ENCODE peak calls at places on chromosomes 2 and 18, in eight cellular contexts. One of them, this sample, is unnamed.

GRCh38 chr18:44636241-44636640 is 44.4 kb upstream of the SETBP1 start:
- DNase-seq in lung: no peak
- DNase-seq in right atrium auricular region: no peak
- DNase-seq in astrocyte of the spinal cord: no peak
- DNase-seq in choroid plexus epithelial cell: no peak
- DNase-seq in colonic mucosa: no peak
- DNase-seq in sigmoid colon: no peak
- DNase-seq in astrocyte of the cerebellum: no peak
- DNase-seq in this sample: no peak

GRCh38 chr18:79588131-79588635 is 91.4 kb upstream of the CTDP1 start:
- DNase-seq in astrocyte of the spinal cord: no peak
- DNase-seq in choroid plexus epithelial cell: no peak
- DNase-seq in lung: no peak
- DNase-seq in astrocyte of the cerebellum: no peak
- DNase-seq in colonic mucosa: no peak
- DNase-seq in sigmoid colon: no peak
- DNase-seq in right atrium auricular region: no peak
- DNase-seq in this sample: no peak

GRCh38 chr2:187442378-187442777 is 5.7 kb downstream of the CALCRL start:
- DNase-seq in right atrium auricular region: no peak
- DNase-seq in colonic mucosa: no peak
- DNase-seq in lung: no peak
- DNase-seq in sigmoid colon: no peak
- DNase-seq in astrocyte of the cerebellum: no peak
- DNase-seq in choroid plexus epithelial cell: no peak
- DNase-seq in astrocyte of the spinal cord: no peak
- DNase-seq in this sample: no peak

GRCh38 chr2:3620834-3621233 is 25.9 kb downstream of the COLEC11 start:
- DNase-seq in right atrium auricular region: no peak
- DNase-seq in lung: no peak
- DNase-seq in astrocyte of the spinal cord: no peak
- DNase-seq in choroid plexus epithelial cell: peak
- DNase-seq in sigmoid colon: no peak
- DNase-seq in astrocyte of the cerebellum: no peak
- DNase-seq in colonic mucosa: no peak
- DNase-seq in this sample: no peak

GRCh38 chr2:64062840-64063239 is 43.6 kb upstream of the VPS54 start:
- DNase-seq in astrocyte of the cerebellum: no peak
- DNase-seq in colonic mucosa: peak
- DNase-seq in lung: no peak
- DNase-seq in astrocyte of the spinal cord: peak
- DNase-seq in choroid plexus epithelial cell: peak
- DNase-seq in sigmoid colon: no peak
- DNase-seq in right atrium auricular region: no peak
- DNase-seq in this sample: peak

GRCh38 chr2:181563101-181563692 is 93.7 kb downstream of the CERKL start:
- DNase-seq in right atrium auricular region: no peak
- DNase-seq in colonic mucosa: no peak
- DNase-seq in astrocyte of the spinal cord: no peak
- DNase-seq in astrocyte of the cerebellum: no peak
- DNase-seq in lung: no peak
- DNase-seq in choroid plexus epithelial cell: no peak
- DNase-seq in sigmoid colon: no peak
- DNase-seq in this sample: no peak

GRCh38 chr2:7011376-7012083 is 94.3 kb downstream of the RNF144A start:
- DNase-seq in right atrium auricular region: no peak
- DNase-seq in astrocyte of the cerebellum: peak
- DNase-seq in lung: no peak
- DNase-seq in colonic mucosa: no peak
- DNase-seq in sigmoid colon: no peak
- DNase-seq in choroid plexus epithelial cell: peak
- DNase-seq in astrocyte of the spinal cord: peak
- DNase-seq in this sample: peak

GRCh38 chr2:1360132-1360531 is 53.1 kb upstream of the TPO start:
- DNase-seq in sigmoid colon: no peak
- DNase-seq in astrocyte of the cerebellum: no peak
- DNase-seq in right atrium auricular region: no peak
- DNase-seq in astrocyte of the spinal cord: no peak
- DNase-seq in lung: no peak
- DNase-seq in choroid plexus epithelial cell: no peak
- DNase-seq in colonic mucosa: no peak
- DNase-seq in this sample: no peak

GRCh38 chr2:122145805-122146204 is 390.4 kb downstream of the TSN start:
- DNase-seq in right atrium auricular region: no peak
- DNase-seq in astrocyte of the spinal cord: no peak
- DNase-seq in choroid plexus epithelial cell: no peak
- DNase-seq in lung: no peak
- DNase-seq in astrocyte of the cerebellum: no peak
- DNase-seq in colonic mucosa: no peak
- DNase-seq in sigmoid colon: no peak
- DNase-seq in this sample: no peak

GRCh38 chr2:207848545-207848928 is 78.8 kb upstream of the FZD5 start:
- DNase-seq in lung: no peak
- DNase-seq in choroid plexus epithelial cell: no peak
- DNase-seq in right atrium auricular region: no peak
- DNase-seq in astrocyte of the spinal cord: no peak
- DNase-seq in colonic mucosa: no peak
- DNase-seq in astrocyte of the cerebellum: no peak
- DNase-seq in sigmoid colon: no peak
- DNase-seq in this sample: no peak

GRCh38 chr2:223235986-223236385 is 184.0 kb downstream of the KCNE4 start:
- DNase-seq in right atrium auricular region: no peak
- DNase-seq in astrocyte of the spinal cord: no peak
- DNase-seq in astrocyte of the cerebellum: no peak
- DNase-seq in colonic mucosa: no peak
- DNase-seq in lung: no peak
- DNase-seq in choroid plexus epithelial cell: no peak
- DNase-seq in sigmoid colon: no peak
- DNase-seq in this sample: no peak

GRCh38 chr2:203718087-203718486 is 11.6 kb downstream of the CD28 start:
- DNase-seq in astrocyte of the cerebellum: no peak
- DNase-seq in colonic mucosa: no peak
- DNase-seq in sigmoid colon: no peak
- DNase-seq in right atrium auricular region: no peak
- DNase-seq in choroid plexus epithelial cell: peak
- DNase-seq in lung: no peak
- DNase-seq in astrocyte of the spinal cord: peak
- DNase-seq in this sample: no peak

GRCh38 chr2:237429761-237430160 is 15.8 kb upstream of the COL6A3 start:
- DNase-seq in astrocyte of the spinal cord: no peak
- DNase-seq in sigmoid colon: no peak
- DNase-seq in choroid plexus epithelial cell: peak
- DNase-seq in lung: peak
- DNase-seq in colonic mucosa: no peak
- DNase-seq in astrocyte of the cerebellum: no peak
- DNase-seq in right atrium auricular region: no peak
- DNase-seq in this sample: no peak

GRCh38 chr2:172374318-172375240 is 52.8 kb upstream of the ITGA6 start:
- DNase-seq in astrocyte of the cerebellum: no peak
- DNase-seq in sigmoid colon: no peak
- DNase-seq in choroid plexus epithelial cell: no peak
- DNase-seq in lung: no peak
- DNase-seq in right atrium auricular region: no peak
- DNase-seq in colonic mucosa: no peak
- DNase-seq in astrocyte of the spinal cord: no peak
- DNase-seq in this sample: no peak

GRCh38 chr2:199922856-199923255 is 11.8 kb downstream of the C2orf69 start:
- DNase-seq in astrocyte of the spinal cord: no peak
- DNase-seq in choroid plexus epithelial cell: peak
- DNase-seq in astrocyte of the cerebellum: no peak
- DNase-seq in sigmoid colon: no peak
- DNase-seq in lung: no peak
- DNase-seq in colonic mucosa: no peak
- DNase-seq in right atrium auricular region: no peak
- DNase-seq in this sample: no peak

GRCh38 chr2:223100061-223100511 is 48.1 kb downstream of the KCNE4 start:
- DNase-seq in lung: peak
- DNase-seq in astrocyte of the cerebellum: peak
- DNase-seq in astrocyte of the spinal cord: peak
- DNase-seq in choroid plexus epithelial cell: peak
- DNase-seq in right atrium auricular region: no peak
- DNase-seq in sigmoid colon: peak
- DNase-seq in colonic mucosa: no peak
- DNase-seq in this sample: peak

GRCh38 chr2:132593171-132593570 is 76.8 kb downstream of the LYPD1 start:
- DNase-seq in right atrium auricular region: no peak
- DNase-seq in choroid plexus epithelial cell: peak
- DNase-seq in astrocyte of the cerebellum: peak
- DNase-seq in lung: no peak
- DNase-seq in sigmoid colon: no peak
- DNase-seq in colonic mucosa: no peak
- DNase-seq in astrocyte of the spinal cord: peak
- DNase-seq in this sample: peak

GRCh38 chr2:68089961-68090360 is 27.2 kb upstream of the C1D start:
- DNase-seq in astrocyte of the cerebellum: no peak
- DNase-seq in right atrium auricular region: no peak
- DNase-seq in lung: no peak
- DNase-seq in sigmoid colon: no peak
- DNase-seq in astrocyte of the spinal cord: no peak
- DNase-seq in choroid plexus epithelial cell: no peak
- DNase-seq in colonic mucosa: no peak
- DNase-seq in this sample: no peak

GRCh38 chr2:138293549-138293948 is 208.0 kb upstream of the SPOPL start:
- DNase-seq in choroid plexus epithelial cell: no peak
- DNase-seq in right atrium auricular region: no peak
- DNase-seq in astrocyte of the spinal cord: no peak
- DNase-seq in astrocyte of the cerebellum: no peak
- DNase-seq in sigmoid colon: no peak
- DNase-seq in lung: no peak
- DNase-seq in colonic mucosa: no peak
- DNase-seq in this sample: no peak

GRCh38 chr2:50529600-50530218 is 502.2 kb downstream of the NRXN1 start:
- DNase-seq in lung: no peak
- DNase-seq in sigmoid colon: no peak
- DNase-seq in astrocyte of the spinal cord: peak
- DNase-seq in colonic mucosa: no peak
- DNase-seq in right atrium auricular region: no peak
- DNase-seq in astrocyte of the cerebellum: peak
- DNase-seq in choroid plexus epithelial cell: peak
- DNase-seq in this sample: peak

GRCh38 chr2:10097352-10098148 is 17.3 kb upstream of the CYS1 start:
- DNase-seq in astrocyte of the cerebellum: no peak
- DNase-seq in choroid plexus epithelial cell: peak
- DNase-seq in colonic mucosa: peak
- DNase-seq in sigmoid colon: peak
- DNase-seq in right atrium auricular region: peak
- DNase-seq in astrocyte of the spinal cord: peak
- DNase-seq in lung: peak
- DNase-seq in this sample: no peak

GRCh38 chr2:70003093-70003830 is 41.8 kb upstream of the ASPRV1 start:
- DNase-seq in astrocyte of the spinal cord: no peak
- DNase-seq in astrocyte of the cerebellum: no peak
- DNase-seq in choroid plexus epithelial cell: no peak
- DNase-seq in right atrium auricular region: no peak
- DNase-seq in sigmoid colon: no peak
- DNase-seq in colonic mucosa: no peak
- DNase-seq in lung: no peak
- DNase-seq in this sample: no peak

GRCh38 chr2:45777996-45778719 is 126.7 kb downstream of the PRKCE start:
- DNase-seq in colonic mucosa: no peak
- DNase-seq in astrocyte of the cerebellum: no peak
- DNase-seq in right atrium auricular region: no peak
- DNase-seq in sigmoid colon: peak
- DNase-seq in choroid plexus epithelial cell: no peak
- DNase-seq in astrocyte of the spinal cord: no peak
- DNase-seq in lung: no peak
- DNase-seq in this sample: no peak

GRCh38 chr18:26468931-26469340 is 79.4 kb downstream of the KCTD1 start:
- DNase-seq in astrocyte of the cerebellum: no peak
- DNase-seq in right atrium auricular region: no peak
- DNase-seq in colonic mucosa: no peak
- DNase-seq in sigmoid colon: no peak
- DNase-seq in astrocyte of the spinal cord: no peak
- DNase-seq in choroid plexus epithelial cell: peak
- DNase-seq in lung: no peak
- DNase-seq in this sample: no peak

GRCh38 chr18:75041586-75041985 is 167.4 kb downstream of the PTGR3 start:
- DNase-seq in colonic mucosa: no peak
- DNase-seq in choroid plexus epithelial cell: peak
- DNase-seq in right atrium auricular region: no peak
- DNase-seq in sigmoid colon: no peak
- DNase-seq in astrocyte of the spinal cord: peak
- DNase-seq in astrocyte of the cerebellum: peak
- DNase-seq in lung: no peak
- DNase-seq in this sample: no peak
- TF ChIP-seq CTCF in colonic mucosa: peak
- TF ChIP-seq CTCF in choroid plexus epithelial cell: peak
- TF ChIP-seq CTCF in right atrium auricular region: peak
- TF ChIP-seq CTCF in sigmoid colon: no peak
- TF ChIP-seq CTCF in astrocyte of the spinal cord: peak
- TF ChIP-seq CTCF in astrocyte of the cerebellum: peak
- TF ChIP-seq CTCF in lung: no peak
- TF ChIP-seq CTCF in this sample: peak

DNA sequence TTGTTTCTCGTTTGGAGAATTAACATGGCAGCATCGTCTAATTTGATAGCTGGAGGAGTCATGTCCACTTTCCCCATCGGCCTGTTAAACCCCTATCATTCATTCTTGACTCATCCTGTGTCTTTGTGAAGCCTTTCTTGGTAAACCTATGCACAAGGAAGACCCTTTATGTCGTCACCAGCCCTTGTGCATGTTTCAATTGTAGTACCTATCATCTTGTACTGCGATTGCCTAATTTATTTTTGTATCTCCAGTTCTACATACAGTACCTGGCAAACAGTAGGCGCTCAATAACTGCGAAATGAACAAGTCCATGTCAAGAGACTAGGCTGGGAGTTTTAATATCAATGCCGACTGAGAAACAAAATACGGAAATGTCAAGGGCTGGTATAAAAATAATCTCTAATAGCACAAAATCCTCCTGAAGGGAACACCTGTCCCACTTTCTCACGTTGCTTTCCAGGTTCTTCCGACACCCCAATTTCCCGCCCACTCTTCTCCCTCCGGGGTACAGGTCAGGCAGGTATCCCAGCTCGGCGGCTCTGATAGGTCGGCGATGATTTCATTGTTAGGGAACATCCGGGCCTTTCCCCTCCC is 1.3 kb upstream of the PPM1B start:
- DNase-seq in astrocyte of the spinal cord: no peak
- DNase-seq in right atrium auricular region: no peak
- DNase-seq in astrocyte of the cerebellum: no peak
- DNase-seq in colonic mucosa: no peak
- DNase-seq in choroid plexus epithelial cell: no peak
- DNase-seq in sigmoid colon: no peak
- DNase-seq in lung: no peak
- DNase-seq in this sample: no peak
- H3K4me3 ChIP-seq in astrocyte of the spinal cord: peak
- H3K4me3 ChIP-seq in right atrium auricular region: peak
- H3K4me3 ChIP-seq in astrocyte of the cerebellum: peak
- H3K4me3 ChIP-seq in colonic mucosa: peak
- H3K4me3 ChIP-seq in choroid plexus epithelial cell: peak
- H3K4me3 ChIP-seq in sigmoid colon: peak
- H3K4me3 ChIP-seq in lung: peak
- H3K4me3 ChIP-seq in this sample: peak

GRCh38 chr2:201680743-201681142 is 17.7 kb downstream of the MPP4 start:
- DNase-seq in lung: no peak
- DNase-seq in choroid plexus epithelial cell: peak
- DNase-seq in astrocyte of the spinal cord: no peak
- DNase-seq in astrocyte of the cerebellum: no peak
- DNase-seq in sigmoid colon: no peak
- DNase-seq in colonic mucosa: peak
- DNase-seq in right atrium auricular region: no peak
- DNase-seq in this sample: no peak
- TF ChIP-seq CTCF in lung: no peak
- TF ChIP-seq CTCF in choroid plexus epithelial cell: peak
- TF ChIP-seq CTCF in astrocyte of the spinal cord: peak
- TF ChIP-seq CTCF in astrocyte of the cerebellum: peak
- TF ChIP-seq CTCF in sigmoid colon: no peak
- TF ChIP-seq CTCF in colonic mucosa: no peak
- TF ChIP-seq CTCF in right atrium auricular region: peak
- TF ChIP-seq CTCF in this sample: peak

GRCh38 chr2:176642074-176642473 is 372.8 kb downstream of the MTX2 start:
- DNase-seq in astrocyte of the spinal cord: peak
- DNase-seq in right atrium auricular region: no peak
- DNase-seq in choroid plexus epithelial cell: peak
- DNase-seq in sigmoid colon: no peak
- DNase-seq in colonic mucosa: no peak
- DNase-seq in astrocyte of the cerebellum: no peak
- DNase-seq in lung: no peak
- DNase-seq in this sample: peak
- H3K4me3 ChIP-seq in astrocyte of the spinal cord: no peak
- H3K4me3 ChIP-seq in right atrium auricular region: no peak
- H3K4me3 ChIP-seq in choroid plexus epithelial cell: no peak
- H3K4me3 ChIP-seq in sigmoid colon: no peak
- H3K4me3 ChIP-seq in colonic mucosa: no peak
- H3K4me3 ChIP-seq in astrocyte of the cerebellum: no peak
- H3K4me3 ChIP-seq in lung: no peak
- H3K4me3 ChIP-seq in this sample: no peak

This sample was measured in AG04449.